ENCODE peak calls at places on chromosome 22, in five cellular contexts. J, E, S, Y and A are unnamed samples.

GRCh38 chr22:29871684-29872083 is 11.3 kb upstream of the MTMR3 start:
- DNase-seq in J (no peak), E (no peak), S (no peak), Y (no peak), A (peak)

GRCh38 chr22:49460662-49461371 is 366.9 kb downstream of the BRD1 start:
- DNase-seq in J (no peak), E (peak), S (no peak), Y (no peak), A (no peak)

GRCh38 chr22:43881091-43882061 is 10.4 kb downstream of the PNPLA5 start:
- DNase-seq in J (no peak), E (no peak), S (no peak), Y (no peak), A (no peak)

GRCh38 chr22:50425179-50425916 is 49.5 kb downstream of the SBF1 start:
- DNase-seq in J (no peak), E (no peak), S (no peak), Y (no peak), A (no peak)

GRCh38 chr22:48237466-48237865 is 1475.0 kb downstream of the TBC1D22A start:
- DNase-seq in J (no peak), E (no peak), S (no peak), Y (no peak), A (no peak)

GRCh38 chr22:19990609-19991394 is 25.8 kb downstream of the ARVCF start:
- DNase-seq in J (no peak), E (no peak), S (no peak), Y (no peak), A (no peak)

GRCh38 chr22:36587289-36588154 is 58.6 kb upstream of the EIF3D start:
- DNase-seq in J (no peak), E (peak), S (no peak), Y (no peak), A (no peak)

GRCh38 chr22:24128631-24129601 is 52.4 kb upstream of the SUSD2 start:
- DNase-seq in J (no peak), E (no peak), S (peak), Y (no peak), A (no peak)

GRCh38 chr22:32042924-32043323 is at the start of gene SLC5A1:
- DNase-seq in J (no peak), E (no peak), S (no peak), Y (no peak), A (no peak)

GRCh38 chr22:34688825-34689224 is 377.1 kb upstream of the ISX start:
- DNase-seq in J (no peak), E (no peak), S (no peak), Y (no peak), A (no peak)

GRCh38 chr22:20972014-20972797 is 5.2 kb downstream of the AIFM3 start:
- DNase-seq in J (no peak), E (no peak), S (no peak), Y (no peak), A (no peak)

GRCh38 chr22:48250937-48251530 is 1488.6 kb downstream of the TBC1D22A start:
- DNase-seq in J (no peak), E (no peak), S (no peak), Y (no peak), A (no peak)

GRCh38 chr22:20552913-20553401 is 45.5 kb downstream of the MED15 start:
- DNase-seq in J (no peak), E (no peak), S (no peak), Y (no peak), A (no peak)

GRCh38 chr22:25161017-25161915 is 38.4 kb upstream of the CRYBB3 start:
- DNase-seq in J (no peak), E (no peak), S (no peak), Y (no peak), A (no peak)

GRCh38 chr22:22848364-22848866 is 39.2 kb upstream of the IGLL5 start:
- DNase-seq in J (no peak), E (peak), S (no peak), Y (peak), A (no peak)

GRCh38 chr22:38201371-38201717 is 450 bp upstream of the MAFF start:
- DNase-seq in J (no peak), E (no peak), S (no peak), Y (no peak), A (no peak)

GRCh38 chr22:39994046-39994565 is 648 bp upstream of the FAM83F start:
- DNase-seq in J (no peak), E (no peak), S (no peak), Y (no peak), A (no peak)

GRCh38 chr22:17552737-17553136 is 10.6 kb upstream of the SLC25A18 start:
- DNase-seq in J (no peak), E (no peak), S (no peak), Y (no peak), A (no peak)

GRCh38 chr22:42462016-42462415 is 29.8 kb upstream of the NFAM1 start:
- DNase-seq in J (no peak), E (no peak), S (no peak), Y (no peak), A (no peak)

GRCh38 chr22:20606041-20606783 is 98.8 kb downstream of the MED15 start:
- DNase-seq in J (no peak), E (no peak), S (peak), Y (peak), A (peak)

GRCh38 chr22:37630839-37631435 is 8.5 kb upstream of the SH3BP1 start:
- DNase-seq in J (no peak), E (no peak), S (no peak), Y (no peak), A (no peak)

GRCh38 chr22:22933100-22933806 is 45.6 kb downstream of the IGLL5 start:
- DNase-seq in J (no peak), E (no peak), S (no peak), Y (no peak), A (no peak)

GRCh38 chr22:44914026-44914721 is 95.6 kb downstream of the PHF21B start:
- DNase-seq in J (no peak), E (no peak), S (no peak), Y (no peak), A (no peak)

GRCh38 chr22:37174964-37175363 is 13.1 kb downstream of the C1QTNF6 start:
- DNase-seq in J (no peak), E (no peak), S (no peak), Y (no peak), A (no peak)

GRCh38 chr22:27814993-27815392 is 13.4 kb upstream of the MN1 start:
- DNase-seq in J (no peak), E (no peak), S (no peak), Y (no peak), A (no peak)

GRCh38 chr22:48881326-48881980 is 946.2 kb downstream of the BRD1 start:
- DNase-seq in J (no peak), E (no peak), S (no peak), Y (no peak), A (no peak)

GRCh38 chr22:30416403-30416802 is 9.2 kb upstream of the MTFP1 start:
- DNase-seq in J (no peak), E (no peak), S (no peak), Y (no peak), A (no peak)

GRCh38 chr22:47190957-47191323 is 428.5 kb downstream of the TBC1D22A start:
- DNase-seq in J (no peak), E (no peak), S (no peak), Y (no peak), A (no peak)

GRCh38 chr22:39524089-39524752 is 3.9 kb downstream of the ATF4 start:
- DNase-seq in J (no peak), E (no peak), S (no peak), Y (no peak), A (no peak)

GRCh38 chr22:27962268-27963191 is 43.5 kb upstream of the PITPNB start:
- DNase-seq in J (no peak), E (no peak), S (no peak), Y (no peak), A (no peak)

GRCh38 chr22:50182176-50183081 is 3.3 kb upstream of the TRABD start:
- DNase-seq in J (no peak), E (no peak), S (no peak), Y (no peak), A (no peak)

GRCh38 chr22:23280356-23281052 is 100.2 kb downstream of the BCR start:
- DNase-seq in J (no peak), E (no peak), S (no peak), Y (no peak), A (no peak)

GRCh38 chr22:22935546-22936157 is 48.0 kb downstream of the IGLL5 start:
- DNase-seq in J (no peak), E (no peak), S (no peak), Y (no peak), A (no peak)

GRCh38 chr22:43885786-43886185 is 6.0 kb downstream of the PNPLA5 start:
- DNase-seq in J (no peak), E (no peak), S (no peak), Y (no peak), A (no peak)

GRCh38 chr22:45638834-45639746 is 32.5 kb upstream of the ATXN10 start:
- DNase-seq in J (no peak), E (no peak), S (peak), Y (no peak), A (no peak)

GRCh38 chr22:35947794-35948425 is 80.7 kb downstream of the RBFOX2 start:
- DNase-seq in J (no peak), E (no peak), S (no peak), Y (no peak), A (no peak)

GRCh38 chr22:26893034-26893710 is 235.8 kb downstream of the MIAT start:
- DNase-seq in J (no peak), E (no peak), S (no peak), Y (no peak), A (no peak)

GRCh38 chr22:20219667-20220628 is 48.2 kb downstream of the RTN4R start:
- DNase-seq in J (no peak), E (no peak), S (no peak), Y (no peak), A (no peak)

GRCh38 chr22:48404801-48405447 is 1422.7 kb downstream of the BRD1 start:
- DNase-seq in J (no peak), E (no peak), S (no peak), Y (no peak), A (no peak)